ENCODE peak calls at places on chromosomes 4 and X, in five cellular contexts. M, A, D, I and J are unnamed samples.
A peak's percentile ranks its signal among the peaks of the same experiment; 100 is the strongest.

GRCh38 chrX:72021975-72022374 is 109.7 kb downstream of the RTL5 start:
- DNase-seq in M (no peak), A (no peak), D (no peak), I (no peak), J (peak; percentile 18)

GRCh38 chrX:1430451-1430850 is 22.3 kb downstream of the ASMTL start:
- DNase-seq in M (no peak), A (no peak), D (no peak), I (no peak), J (no peak)

GRCh38 chrX:17192111-17192510 is 182.9 kb upstream of the NHS start:
- DNase-seq in M (no peak), A (no peak), D (no peak), I (no peak), J (no peak)

GRCh38 chr4:127069675-127070074 is 563.1 kb upstream of the INTU start:
- DNase-seq in M (no peak), A (no peak), D (no peak), I (no peak), J (no peak)

GRCh38 chr4:107037188-107037587 is 1.1 kb upstream of the DKK2 start:
- DNase-seq in M (no peak), A (no peak), D (no peak), I (peak; percentile 12), J (peak; percentile 5)

GRCh38 chrX:105190252-105190853 is 30.1 kb downstream of the TEX13A start:
- DNase-seq in M (peak; percentile 18), A (no peak), D (peak; percentile 3), I (peak; percentile 10), J (peak; percentile 16)

GRCh38 chrX:4710618-4711433 is 997.4 kb upstream of the PRKX start:
- DNase-seq in M (no peak), A (no peak), D (no peak), I (no peak), J (no peak)

GRCh38 chr4:6501171-6501570 is 28.8 kb upstream of the PPP2R2C start:
- DNase-seq in M (no peak), A (no peak), D (no peak), I (no peak), J (no peak)

GRCh38 chr4:156291317-156291716 is 337.7 kb upstream of the CTSO start:
- DNase-seq in M (no peak), A (no peak), D (no peak), I (peak; percentile 51), J (no peak)

GRCh38 chrX:109264878-109265277 is 217.0 kb downstream of the GUCY2F start:
- DNase-seq in M (no peak), A (no peak), D (no peak), I (no peak), J (no peak)

GRCh38 chr4:112910109-112910736 is 139.2 kb upstream of the ANK2 start:
- DNase-seq in M (no peak), A (no peak), D (peak; percentile 11), I (peak; percentile 54), J (no peak)

GRCh38 chr4:93759506-93759905 is 69.0 kb upstream of the ATOH1 start:
- DNase-seq in M (no peak), A (no peak), D (no peak), I (no peak), J (no peak)

GRCh38 chrX:45070116-45071007 is 130.3 kb downstream of the DIPK2B start:
- DNase-seq in M (no peak), A (peak; percentile 18), D (peak; percentile 8), I (peak; percentile 17), J (peak; percentile 9)

GRCh38 chr4:36812153-36812552 is 432.4 kb upstream of the NWD2 start:
- DNase-seq in M (no peak), A (no peak), D (no peak), I (no peak), J (no peak)

GRCh38 chrX:43481601-43482000 is 174.5 kb upstream of the MAOA start:
- DNase-seq in M (no peak), A (no peak), D (no peak), I (no peak), J (no peak)

GRCh38 chr4:2332201-2332975 is 70.5 kb upstream of the MXD4 start:
- DNase-seq in M (no peak), A (no peak), D (no peak), I (no peak), J (no peak)

GRCh38 chrX:30228526-30228925 is 1.9 kb upstream of the MAGEB3 start:
- DNase-seq in M (no peak), A (no peak), D (no peak), I (no peak), J (no peak)

GRCh38 chrX:154082396-154083133 is 15.0 kb downstream of the MECP2 start:
- DNase-seq in M (no peak), A (no peak), D (no peak), I (peak; percentile 62), J (no peak)

GRCh38 chr4:42454755-42455154 is 57.5 kb downstream of the SHISA3 start:
- DNase-seq in M (no peak), A (no peak), D (no peak), I (no peak), J (no peak)

GRCh38 chrX:74343970-74344622 is 40.1 kb downstream of the ZCCHC13 start:
- DNase-seq in M (peak; percentile 28), A (peak; percentile 17), D (peak; percentile 63), I (peak; percentile 87), J (peak; percentile 35)

GRCh38 chr4:53573696-53574095 is 17.6 kb downstream of the LNX1 start:
- DNase-seq in M (no peak), A (no peak), D (no peak), I (no peak), J (no peak)

GRCh38 chrX:54430519-54430918 is 9.7 kb upstream of the TSR2 start:
- DNase-seq in M (no peak), A (no peak), D (no peak), I (no peak), J (no peak)

GRCh38 chr4:15778742-15779231 is 659 bp downstream of the CD38 start:
- DNase-seq in M (peak; percentile 30), A (peak; percentile 25), D (peak; percentile 18), I (no peak), J (peak; percentile 68)

GRCh38 chr4:1504786-1505500 is 98.7 kb upstream of the NKX1-1 start:
- DNase-seq in M (no peak), A (no peak), D (no peak), I (no peak), J (no peak)

GRCh38 chr4:41722171-41722570 is 26.4 kb downstream of the PHOX2B start:
- DNase-seq in M (no peak), A (no peak), D (no peak), I (peak; percentile 33), J (no peak)

GRCh38 chr4:48439988-48440387 is 43.2 kb upstream of the SLC10A4 start:
- DNase-seq in M (no peak), A (no peak), D (no peak), I (no peak), J (no peak)

GRCh38 chr4:139892973-139893736 is 227.5 kb downstream of the MGST2 start:
- DNase-seq in M (no peak), A (no peak), D (no peak), I (no peak), J (no peak)

GRCh38 chr4:63742882-63743281 is 666.4 kb downstream of the TECRL start:
- DNase-seq in M (no peak), A (no peak), D (no peak), I (no peak), J (no peak)